ENCODE peak calls at places on chromosomes 3 and 15, in eight cellular contexts. One of them, this sample, is unnamed.

GRCh38 chr15:30872341-30872748 is 31.4 kb upstream of the FAN1 start:
- DNase-seq in GM10248: no peak
- DNase-seq in Caco-2: no peak
- DNase-seq in CD8-positive, alpha-beta memory T cell: no peak
- DNase-seq in NCI-H345: peak
- DNase-seq in anterior cingulate cortex: no peak
- DNase-seq in GM23338: no peak
- DNase-seq in non-pigmented ciliary epithelial cell: no peak
- DNase-seq in this sample: no peak

GRCh38 chr3:195546130-195546560 is 3.0 kb upstream of the PPP1R2 start:
- DNase-seq in Caco-2: no peak
- DNase-seq in NCI-H345: no peak
- DNase-seq in GM10248: no peak
- DNase-seq in CD8-positive, alpha-beta memory T cell: no peak
- DNase-seq in GM23338: no peak
- DNase-seq in non-pigmented ciliary epithelial cell: peak
- DNase-seq in anterior cingulate cortex: no peak
- DNase-seq in this sample: no peak

GRCh38 chr3:86986666-86987420 is 4.1 kb downstream of the VGLL3 start:
- DNase-seq in anterior cingulate cortex: no peak
- DNase-seq in Caco-2: no peak
- DNase-seq in GM10248: no peak
- DNase-seq in non-pigmented ciliary epithelial cell: no peak
- DNase-seq in CD8-positive, alpha-beta memory T cell: no peak
- DNase-seq in NCI-H345: no peak
- DNase-seq in GM23338: no peak
- DNase-seq in this sample: no peak

GRCh38 chr3:183473969-183474368 is 45.5 kb upstream of the MCF2L2 start:
- DNase-seq in non-pigmented ciliary epithelial cell: no peak
- DNase-seq in GM23338: no peak
- DNase-seq in GM10248: no peak
- DNase-seq in NCI-H345: no peak
- DNase-seq in anterior cingulate cortex: no peak
- DNase-seq in Caco-2: no peak
- DNase-seq in CD8-positive, alpha-beta memory T cell: no peak
- DNase-seq in this sample: no peak

GRCh38 chr3:90011996-90012395 is 904.6 kb downstream of the EPHA3 start:
- DNase-seq in non-pigmented ciliary epithelial cell: no peak
- DNase-seq in GM23338: no peak
- DNase-seq in GM10248: no peak
- DNase-seq in NCI-H345: no peak
- DNase-seq in anterior cingulate cortex: no peak
- DNase-seq in CD8-positive, alpha-beta memory T cell: no peak
- DNase-seq in Caco-2: no peak
- DNase-seq in this sample: no peak

GRCh38 chr15:82540984-82541431 is 751 bp upstream of the RPS17 start:
- DNase-seq in CD8-positive, alpha-beta memory T cell: no peak
- DNase-seq in GM23338: peak
- DNase-seq in non-pigmented ciliary epithelial cell: no peak
- DNase-seq in NCI-H345: no peak
- DNase-seq in GM10248: no peak
- DNase-seq in anterior cingulate cortex: no peak
- DNase-seq in Caco-2: no peak
- DNase-seq in this sample: no peak

GRCh38 chr3:104396974-104397669 is 969.6 kb upstream of the ALCAM start:
- DNase-seq in GM10248: no peak
- DNase-seq in anterior cingulate cortex: no peak
- DNase-seq in NCI-H345: no peak
- DNase-seq in Caco-2: no peak
- DNase-seq in CD8-positive, alpha-beta memory T cell: no peak
- DNase-seq in GM23338: no peak
- DNase-seq in non-pigmented ciliary epithelial cell: peak
- DNase-seq in this sample: no peak

GRCh38 chr3:46673151-46674030 is 20.1 kb downstream of the ALS2CL start:
- DNase-seq in GM23338: no peak
- DNase-seq in non-pigmented ciliary epithelial cell: no peak
- DNase-seq in GM10248: no peak
- DNase-seq in CD8-positive, alpha-beta memory T cell: no peak
- DNase-seq in Caco-2: peak
- DNase-seq in anterior cingulate cortex: no peak
- DNase-seq in NCI-H345: no peak
- DNase-seq in this sample: no peak

GRCh38 chr3:118817748-118818165 is 216.9 kb downstream of the IGSF11 start:
- DNase-seq in NCI-H345: peak
- DNase-seq in CD8-positive, alpha-beta memory T cell: no peak
- DNase-seq in Caco-2: peak
- DNase-seq in non-pigmented ciliary epithelial cell: peak
- DNase-seq in GM23338: peak
- DNase-seq in GM10248: peak
- DNase-seq in anterior cingulate cortex: peak
- DNase-seq in this sample: peak

GRCh38 chr3:170350515-170351413 is 6.8 kb upstream of the SKIL start:
- DNase-seq in CD8-positive, alpha-beta memory T cell: no peak
- DNase-seq in Caco-2: no peak
- DNase-seq in non-pigmented ciliary epithelial cell: no peak
- DNase-seq in NCI-H345: no peak
- DNase-seq in GM10248: no peak
- DNase-seq in GM23338: no peak
- DNase-seq in anterior cingulate cortex: no peak
- DNase-seq in this sample: no peak

GRCh38 chr15:77825546-77825945 is 192.8 kb upstream of the LINGO1 start:
- DNase-seq in Caco-2: no peak
- DNase-seq in non-pigmented ciliary epithelial cell: no peak
- DNase-seq in CD8-positive, alpha-beta memory T cell: no peak
- DNase-seq in anterior cingulate cortex: no peak
- DNase-seq in GM23338: no peak
- DNase-seq in NCI-H345: no peak
- DNase-seq in GM10248: no peak
- DNase-seq in this sample: no peak

GRCh38 chr3:114686624-114687023 is 392.8 kb downstream of the TIGIT start:
- DNase-seq in Caco-2: no peak
- DNase-seq in non-pigmented ciliary epithelial cell: no peak
- DNase-seq in anterior cingulate cortex: no peak
- DNase-seq in NCI-H345: no peak
- DNase-seq in GM10248: no peak
- DNase-seq in GM23338: no peak
- DNase-seq in CD8-positive, alpha-beta memory T cell: no peak
- DNase-seq in this sample: no peak

GRCh38 chr3:193827831-193828230 is 234.8 kb downstream of the OPA1 start:
- DNase-seq in CD8-positive, alpha-beta memory T cell: no peak
- DNase-seq in anterior cingulate cortex: no peak
- DNase-seq in Caco-2: no peak
- DNase-seq in NCI-H345: no peak
- DNase-seq in non-pigmented ciliary epithelial cell: no peak
- DNase-seq in GM23338: no peak
- DNase-seq in GM10248: no peak
- DNase-seq in this sample: no peak

GRCh38 chr3:25297667-25298585 is 130.1 kb upstream of the RARB start:
- DNase-seq in GM10248: no peak
- DNase-seq in CD8-positive, alpha-beta memory T cell: no peak
- DNase-seq in non-pigmented ciliary epithelial cell: no peak
- DNase-seq in GM23338: peak
- DNase-seq in Caco-2: no peak
- DNase-seq in NCI-H345: no peak
- DNase-seq in anterior cingulate cortex: no peak
- DNase-seq in this sample: peak

This sample was measured in left kidney.